ENCODE peak calls at places on chromosomes 6 and 20, in four cellular contexts. T is GM23248, L is PC-3, M is OCI-LY7. B is an unnamed sample.

GRCh38 chr20:57503035-57503658 is 21.8 kb downstream of the CTCFL start:
- DNase-seq in T (no peak), L (no peak), M (no peak), B (no peak)

GRCh38 chr20:19964289-19965263 is 52.6 kb upstream of the NAA20 start:
- DNase-seq in T (peak; percentile 94), L (peak; percentile 83), M (no peak), B (no peak)

GRCh38 chr6:153858529-153858928 is 180.5 kb upstream of the OPRM1 start:
- DNase-seq in T (no peak), L (no peak), M (no peak), B (no peak)

GRCh38 chr6:22153384-22154158 is 143.3 kb downstream of the PRL start:
- DNase-seq in T (no peak), L (no peak), M (no peak), B (no peak)

GRCh38 chr6:36613200-36613995 is 19.2 kb downstream of the SRSF3 start:
- DNase-seq in T (no peak), L (no peak), M (no peak), B (no peak)

GRCh38 chr6:108423982-108424695 is 129.3 kb downstream of the AFG1L start:
- DNase-seq in T (peak; percentile 19), L (no peak), M (no peak), B (no peak)

GRCh38 chr20:41072099-41072798 is 43.6 kb downstream of the TOP1 start:
- DNase-seq in T (peak; percentile 91), L (peak; percentile 90), M (no peak), B (no peak)

GRCh38 chr6:49264909-49265308 is 198.1 kb downstream of the MMUT start:
- DNase-seq in T (no peak), L (no peak), M (no peak), B (no peak)

GRCh38 chr20:57450419-57450818 is 59.2 kb downstream of the RBM38 start:
- DNase-seq in T (peak; percentile 56), L (peak; percentile 49), M (peak; percentile 92), B (peak; percentile 77)

GRCh38 chr20:61662946-61663460 is 402.7 kb downstream of the TAF4 start:
- DNase-seq in T (no peak), L (no peak), M (no peak), B (no peak)

GRCh38 chr6:135572051-135572450 is 74.5 kb upstream of the AHI1 start:
- DNase-seq in T (no peak), L (no peak), M (no peak), B (no peak)

GRCh38 chr6:163126741-163127140 is 287.8 kb upstream of the QKI start:
- DNase-seq in T (no peak), L (no peak), M (no peak), B (no peak)

GRCh38 chr20:17295151-17295726 is 68.4 kb downstream of the PCSK2 start:
- DNase-seq in T (no peak), L (no peak), M (no peak), B (no peak)

GRCh38 chr6:141309295-141309694 is 823.4 kb upstream of the GJE1 start:
- DNase-seq in T (no peak), L (peak; percentile 23), M (peak; percentile 8), B (no peak)

GRCh38 chr6:70398783-70399730 is 14.3 kb upstream of the FAM135A start:
- DNase-seq in T (peak; percentile 56), L (peak; percentile 89), M (no peak), B (no peak)

GRCh38 chr6:110357298-110357695 is 852 bp downstream of the METTL24 start:
- DNase-seq in T (no peak), L (no peak), M (no peak), B (no peak)
- H3K4me3 ChIP-seq in T (peak overlapping the region; percentile 72), L (no peak overlapping the region), M (no peak overlapping the region), B (no peak overlapping the region)

GRCh38 chr6:44505751-44506150 is 118.2 kb downstream of the CDC5L start:
- DNase-seq in T (no peak), L (no peak), M (no peak), B (no peak)

GRCh38 chr6:44507014-44507413 is 119.5 kb downstream of the CDC5L start:
- DNase-seq in T (no peak), L (no peak), M (no peak), B (no peak)

GRCh38 chr6:44500074-44500473 is 112.6 kb downstream of the CDC5L start:
- DNase-seq in T (no peak), L (no peak), M (no peak), B (no peak)

GRCh38 chr6:44504321-44504761 is 116.8 kb downstream of the CDC5L start:
- DNase-seq in T (no peak), L (no peak), M (no peak), B (no peak)

DNA sequence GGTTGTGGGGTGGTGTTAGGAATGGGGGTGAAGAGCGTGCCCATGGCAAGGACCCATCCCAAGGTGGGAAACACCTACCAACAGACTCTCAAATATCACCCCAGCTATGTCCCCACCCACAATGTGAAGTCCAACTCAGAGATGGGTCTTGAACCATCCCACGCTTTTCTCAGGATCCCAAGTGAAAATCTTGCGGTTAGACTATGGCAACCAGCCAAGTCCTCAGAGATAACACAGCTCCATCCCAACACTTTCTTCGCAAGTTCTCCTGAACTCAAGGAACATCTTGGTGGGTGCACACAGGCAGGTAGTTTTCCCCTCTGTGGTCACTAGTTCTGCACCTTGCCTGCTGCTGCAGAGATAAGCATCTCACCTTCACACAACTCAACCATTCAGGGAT is 116.0 kb downstream of the CDC5L start:
- DNase-seq in T (no peak), L (no peak), M (no peak), B (no peak)
- H3K9me2 ChIP-seq in T (no peaks in the 10 kb centered on the region), L (peaks cover 4% of the 10 kb centered on the region), M (no peaks in the 10 kb centered on the region), B (no peaks in the 10 kb centered on the region)

GRCh38 chr6:56806368-56806767 is 148.5 kb upstream of the BEND6 start:
- DNase-seq in T (no peak), L (no peak), M (no peak), B (no peak)
- H2AFZ ChIP-seq in T (no peak overlapping the region), L (no peak overlapping the region), M (no peak overlapping the region), B (no peak overlapping the region)

GRCh38 chr6:105459049-105459448 is 56.2 kb upstream of the PREP start:
- DNase-seq in T (no peak), L (peak; percentile 56), M (no peak), B (no peak)
- H3K4me3 ChIP-seq in T (no peak overlapping the region), L (no peak overlapping the region), M (no peak overlapping the region), B (no peak overlapping the region)

B was measured in MM.1S.